ENCODE peak calls at places on chromosome 22, in eight cellular contexts. N is epithelial cell of proximal tubule; J is lung; M is CD4-positive, alpha-beta memory T cell; D is CD8-positive, alpha-beta memory T cell; Z is A549; U is cardiac fibroblast; K is H7. Q is an unnamed sample.

GRCh38 chr22:48520888-48521600 is 1306.6 kb downstream of the BRD1 start:
- DNase-seq in J (no peak), N (no peak), K (no peak), Z (no peak), M (no peak), D (no peak), U (no peak), Q (no peak)

GRCh38 chr22:26903030-26903856 is 245.9 kb downstream of the MIAT start:
- DNase-seq in M (no peak), J (no peak), Z (no peak), K (peak; percentile 81), U (no peak), N (no peak), D (no peak), Q (peak; percentile 78)

GRCh38 chr22:32255726-32256125 is 579 bp upstream of the SLC5A4 start:
- DNase-seq in N (no peak), K (no peak), Z (no peak), J (no peak), M (no peak), D (no peak), U (no peak), Q (no peak)

GRCh38 chr22:40747361-40747760 is 68.1 kb downstream of the MCHR1 start:
- DNase-seq in N (no peak), D (no peak), J (no peak), K (no peak), M (no peak), U (no peak), Z (no peak), Q (no peak)

GRCh38 chr22:49789289-49790141 is 38.2 kb downstream of the BRD1 start:
- DNase-seq in M (peak; percentile 48), N (no peak), K (peak; percentile 74), D (peak; percentile 23), U (peak; percentile 65), Z (no peak), J (no peak), Q (no peak)

GRCh38 chr22:42714308-42714707 is 6.4 kb downstream of the A4GALT start:
- DNase-seq in K (no peak), J (no peak), N (no peak), D (no peak), M (no peak), U (no peak), Z (no peak), Q (no peak)

GRCh38 chr22:26939466-26939865 is 282.1 kb downstream of the MIAT start:
- DNase-seq in D (no peak), K (no peak), U (no peak), Z (no peak), J (no peak), N (no peak), M (no peak), Q (no peak)

GRCh38 chr22:47157093-47157420 is 394.6 kb downstream of the TBC1D22A start:
- DNase-seq in D (no peak), N (no peak), J (no peak), Z (no peak), M (no peak), K (no peak), U (no peak), Q (no peak)

GRCh38 chr22:35312198-35313059 is 12.7 kb downstream of the TOM1 start:
- DNase-seq in K (no peak), J (no peak), D (no peak), Z (no peak), M (no peak), N (peak; percentile 75), U (peak; percentile 69), Q (no peak)

GRCh38 chr22:24506802-24507438 is 11.8 kb downstream of the UPB1 start:
- DNase-seq in K (no peak), Z (peak; percentile 41), U (peak; percentile 69), N (no peak), J (peak; percentile 49), M (no peak), D (no peak), Q (peak; percentile 68)

GRCh38 chr22:43711681-43712080 is 100.4 kb downstream of the EFCAB6 start:
- DNase-seq in J (no peak), K (no peak), N (no peak), M (no peak), U (no peak), Z (no peak), D (no peak), Q (no peak)

GRCh38 chr22:29625090-29625825 is 21.8 kb downstream of the NF2 start:
- DNase-seq in K (no peak), M (peak; percentile 48), J (peak; percentile 36), D (peak; percentile 12), Z (peak; percentile 69), U (peak; percentile 91), N (no peak), Q (peak; percentile 60)

GRCh38 chr22:50621491-50621880 is 6.5 kb downstream of the ARSA start:
- DNase-seq in K (no peak), M (peak; percentile 74), Z (no peak), J (no peak), N (no peak), D (no peak), U (no peak), Q (no peak)

GRCh38 chr22:31141551-31141950 is 1.2 kb upstream of the PLA2G3 start:
- DNase-seq in U (no peak), J (no peak), K (peak; percentile 21), N (no peak), M (no peak), Z (no peak), D (no peak), Q (peak; percentile 36)

GRCh38 chr22:30503551-30503950 is 1.9 kb downstream of the SEC14L4 start:
- DNase-seq in U (no peak), D (no peak), Z (no peak), K (no peak), J (no peak), M (no peak), N (no peak), Q (no peak)

GRCh38 chr22:19055801-19056200 is 66.4 kb downstream of the DGCR2 start:
- DNase-seq in M (no peak), D (no peak), K (peak; percentile 16), J (no peak), N (no peak), U (no peak), Z (no peak), Q (no peak)

GRCh38 chr22:32123657-32124056 is 35.4 kb downstream of the C22orf42 start:
- DNase-seq in K (peak; percentile 59), J (no peak), Z (peak; percentile 31), D (no peak), N (no peak), U (no peak), M (no peak), Q (peak; percentile 92)

GRCh38 chr22:50530857-50531545 is 1.2 kb upstream of the TYMP start:
- DNase-seq in M (peak; percentile 79), Z (peak; percentile 91), K (peak; percentile 94), N (no peak), U (peak; percentile 85), D (peak; percentile 67), J (peak; percentile 92), Q (peak; percentile 90)

GRCh38 chr22:25383892-25384291 is 164.5 kb downstream of the CRYBB2 start:
- DNase-seq in U (no peak), N (no peak), K (no peak), J (no peak), Z (no peak), M (no peak), D (no peak), Q (no peak)

GRCh38 chr22:49968831-49969661 is 8.5 kb downstream of the PIM3 start:
- DNase-seq in N (no peak), D (no peak), M (peak; percentile 22), K (peak; percentile 69), Z (no peak), U (no peak), J (no peak), Q (peak; percentile 53)

GRCh38 chr22:27851974-27852713 is 50.6 kb upstream of the MN1 start:
- DNase-seq in U (peak; percentile 17), D (no peak), N (no peak), Z (no peak), M (no peak), K (peak; percentile 16), J (no peak), Q (no peak)

GRCh38 chr22:30858976-30859713 is 109.4 kb downstream of the MORC2 start:
- DNase-seq in U (no peak), Z (no peak), J (peak; percentile 16), M (no peak), K (peak; percentile 26), D (no peak), N (no peak), Q (no peak)

GRCh38 chr22:30555282-30556210 is 9.0 kb upstream of the SEC14L6 start:
- DNase-seq in Z (no peak), U (no peak), D (no peak), M (no peak), N (no peak), K (peak; percentile 82), J (no peak), Q (peak; percentile 77)

GRCh38 chr22:36367066-36367465 is 20.7 kb downstream of the MYH9 start:
- DNase-seq in M (no peak), K (no peak), Z (no peak), N (no peak), J (no peak), U (peak; percentile 48), D (no peak), Q (no peak)
- H3K4me3 ChIP-seq in M (no peak overlapping the region), K (no peak overlapping the region), Z (no peak overlapping the region), N (no peak overlapping the region), J (no peak overlapping the region), U (no peak overlapping the region), D (peak overlapping the region; percentile 23), Q (no peak overlapping the region)

GRCh38 chr22:23284504-23285033 is 104.3 kb downstream of the BCR start:
- DNase-seq in Z (no peak), J (no peak), U (no peak), D (no peak), M (no peak), K (no peak), N (no peak), Q (no peak)

GRCh38 chr22:23287136-23288095 is 107.1 kb downstream of the BCR start:
- DNase-seq in N (no peak), U (no peak), K (no peak), M (no peak), Z (no peak), J (no peak), D (no peak), Q (no peak)

GRCh38 chr22:23286296-23286695 is 106.0 kb downstream of the BCR start:
- DNase-seq in D (no peak), N (no peak), K (no peak), Z (no peak), J (no peak), M (no peak), U (no peak), Q (no peak)

GRCh38 chr22:23285236-23285635 is 104.9 kb downstream of the BCR start:
- DNase-seq in D (no peak), K (no peak), J (no peak), Z (no peak), N (no peak), U (no peak), M (no peak), Q (no peak)

GRCh38 chr22:23285734-23286133 is 105.4 kb downstream of the BCR start:
- DNase-seq in Z (no peak), M (no peak), D (no peak), N (no peak), K (no peak), U (peak; percentile 28), J (no peak), Q (no peak)
- H3K4me3 ChIP-seq in Z (no peak overlapping the region), M (no peak overlapping the region), D (no peak overlapping the region), N (no peak overlapping the region), K (no peak overlapping the region), U (no peak overlapping the region), J (no peak overlapping the region), Q (no peak overlapping the region)

GRCh38 chr22:17707526-17707925 is 66.7 kb downstream of the BID start:
- DNase-seq in D (no peak), J (no peak), K (no peak), N (no peak), U (peak; percentile 44), Z (no peak), M (no peak), Q (no peak)
- H3K4me3 ChIP-seq in D (no peak overlapping the region), J (no peak overlapping the region), K (no peak overlapping the region), N (peak overlapping the region; percentile 63), U (no peak overlapping the region), Z (peak overlapping the region; percentile 49), M (no peak overlapping the region), Q (no peak overlapping the region)

GRCh38 chr22:38313384-38313955 is 3.8 kb downstream of the CSNK1E start:
- DNase-seq in D (no peak), M (peak; percentile 33), Z (peak; percentile 54), K (no peak), U (peak; percentile 96), N (no peak), J (no peak), Q (no peak)
- H3K4me3 ChIP-seq in D (no peak overlapping the region), M (no peak overlapping the region), Z (peak overlapping the region; percentile 21), K (no peak overlapping the region), U (peak overlapping the region; percentile 12), N (peak overlapping the region; percentile 67), J (no peak overlapping the region), Q (peak overlapping the region; percentile 100)

Q was measured in endodermal cell.